ENCODE peak calls at places on chromosomes 4 and X, in nine cellular contexts. G is gastrocnemius medialis, I is lower lobe of right lung, A is A549, T is adrenal gland, U is thoracic aorta, F is ovary, M is pancreas, H is breast epithelium. N is an unnamed sample.

GRCh38 chr4:170529760-170530440 is 440.1 kb upstream of the AADAT start:
- DNase-seq in G (no peak), I (no peak), A (no peak), T (no peak), U (no peak), F (no peak), M (no peak), H (no peak), N (no peak)

GRCh38 chrX:10415704-10416001 is 204.7 kb downstream of the MID1 start:
- DNase-seq in G (no peak), I (no peak), A (no peak), T (no peak), U (no peak), F (no peak), M (no peak), H (no peak), N (no peak)

GRCh38 chrX:119549327-119550016 is 15.7 kb downstream of the STEEP1 start:
- DNase-seq in G (no peak), I (no peak), A (no peak), T (no peak), U (no peak), F (no peak), M (no peak), H (no peak), N (no peak)

GRCh38 chrX:28997716-28998115 is 410.5 kb downstream of the IL1RAPL1 start:
- DNase-seq in G (no peak), I (no peak), A (no peak), T (no peak), U (no peak), F (no peak), M (no peak), H (no peak), N (no peak)

GRCh38 chr4:166003811-166004210 is 130.8 kb downstream of the TLL1 start:
- DNase-seq in G (no peak), I (no peak), A (no peak), T (no peak), U (no peak), F (no peak), M (no peak), H (no peak), N (no peak)

GRCh38 chr4:136183513-136183912 is 1348.8 kb downstream of the PCDH18 start:
- DNase-seq in G (no peak), I (no peak), A (no peak), T (no peak), U (no peak), F (no peak), M (no peak), H (no peak), N (no peak)

GRCh38 chrX:39854772-39855747 is 242.7 kb downstream of the BCOR start:
- DNase-seq in G (no peak), I (no peak), A (no peak), T (no peak), U (no peak), F (no peak), M (no peak), H (no peak), N (peak; percentile 69)

GRCh38 chr4:8247047-8247930 is 22.3 kb upstream of the HTRA3 start:
- DNase-seq in G (peak; percentile 79), I (peak; percentile 72), A (no peak), T (peak; percentile 57), U (no peak), F (no peak), M (no peak), H (no peak), N (no peak)

GRCh38 chr4:38510201-38510600 is 153.8 kb upstream of the KLF3 start:
- DNase-seq in G (no peak), I (no peak), A (no peak), T (no peak), U (no peak), F (no peak), M (no peak), H (no peak), N (no peak)

GRCh38 chr4:154720123-154720522 is 23.7 kb upstream of the LRAT start:
- DNase-seq in G (no peak), I (no peak), A (no peak), T (no peak), U (no peak), F (no peak), M (no peak), H (no peak), N (no peak)

GRCh38 chr4:10096976-10097330 is 19.6 kb downstream of the WDR1 start:
- DNase-seq in G (no peak), I (no peak), A (no peak), T (no peak), U (no peak), F (no peak), M (no peak), H (no peak), N (no peak)
- H3K27ac ChIP-seq in G (peak overlapping the region; percentile 96), I (peak overlapping the region; percentile 78), A (no peak overlapping the region), T (peak overlapping the region; percentile 92), U (peak overlapping the region; percentile 85), F (no peak overlapping the region), M (no peak overlapping the region), H (peak overlapping the region; percentile 66), N (peak overlapping the region; percentile 58)

GRCh38 chr4:101421393-101421792 is 74.1 kb upstream of the PPP3CA start:
- DNase-seq in G (no peak), I (no peak), A (no peak), T (no peak), U (no peak), F (no peak), M (no peak), H (no peak), N (no peak)
- H3K9me3 ChIP-seq in G (no peaks in the 10 kb centered on the region), I (no peaks in the 10 kb centered on the region), A (no peaks in the 10 kb centered on the region), T (no peaks in the 10 kb centered on the region), U (no peaks in the 10 kb centered on the region), F (no peaks in the 10 kb centered on the region), M (no peaks in the 10 kb centered on the region), H (no peaks in the 10 kb centered on the region), N (no peaks in the 10 kb centered on the region)

GRCh38 chr4:174388744-174389143 is 105.0 kb downstream of the CEP44 start:
- DNase-seq in G (no peak), I (no peak), A (no peak), T (no peak), U (no peak), F (no peak), M (no peak), H (no peak), N (no peak)

GRCh38 chr4:174394915-174395314 is 111.2 kb downstream of the CEP44 start:
- DNase-seq in G (no peak), I (no peak), A (no peak), T (no peak), U (no peak), F (no peak), M (no peak), H (no peak), N (no peak)

GRCh38 chr4:174387721-174388120 is 104.0 kb downstream of the CEP44 start:
- DNase-seq in G (no peak), I (no peak), A (no peak), T (no peak), U (no peak), F (no peak), M (no peak), H (no peak), N (no peak)

GRCh38 chr4:174383783-174384182 is 100.1 kb downstream of the CEP44 start:
- DNase-seq in G (no peak), I (no peak), A (no peak), T (no peak), U (no peak), F (no peak), M (no peak), H (no peak), N (no peak)

GRCh38 chr4:174389439-174389838 is 105.7 kb downstream of the CEP44 start:
- DNase-seq in G (no peak), I (no peak), A (no peak), T (no peak), U (no peak), F (no peak), M (no peak), H (no peak), N (no peak)
- TF ChIP-seq CTCF in G (no peak), I (no peak), A (no peak), T (no peak), U (no peak), F (no peak), M (no peak), H (no peak), N (no peak)

GRCh38 chr4:3227878-3228675 is 20.9 kb upstream of the MSANTD1 start:
- DNase-seq in G (no peak), I (peak; percentile 38), A (no peak), T (peak; percentile 49), U (no peak), F (peak; percentile 22), M (no peak), H (no peak), N (no peak)

GRCh38 chr4:3226467-3226866 is 22.5 kb upstream of the MSANTD1 start:
- DNase-seq in G (no peak), I (peak; percentile 60), A (no peak), T (peak; percentile 47), U (no peak), F (peak; percentile 7), M (peak; percentile 51), H (no peak), N (no peak)

GRCh38 chr4:3224971-3225850 is 23.7 kb upstream of the MSANTD1 start:
- DNase-seq in G (no peak), I (peak; percentile 47), A (no peak), T (no peak), U (no peak), F (peak; percentile 13), M (no peak), H (no peak), N (no peak)

GRCh38 chr4:3225946-3226345 is 23.0 kb upstream of the MSANTD1 start:
- DNase-seq in G (no peak), I (peak; percentile 65), A (no peak), T (no peak), U (no peak), F (peak; percentile 12), M (no peak), H (no peak), N (no peak)

DNA sequence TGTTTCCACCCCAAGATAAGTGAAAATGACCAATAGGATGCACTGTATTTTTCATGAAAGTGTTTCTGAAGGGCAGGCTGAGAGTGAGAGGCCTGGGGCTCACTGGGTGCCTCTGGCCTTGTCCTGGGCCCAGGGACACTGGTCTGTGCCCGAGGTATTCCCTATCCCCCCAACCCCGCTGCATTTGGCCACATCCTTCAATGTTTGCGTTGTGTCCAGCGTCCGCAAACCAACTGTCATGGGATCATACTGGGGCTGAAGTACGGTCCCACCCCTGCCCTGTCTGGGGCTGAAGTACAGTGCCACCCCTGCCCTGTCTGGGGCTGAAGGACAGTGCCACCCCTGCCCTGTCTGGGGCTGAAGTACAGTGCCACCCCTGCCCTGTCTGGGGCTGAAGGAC is 22.0 kb upstream of the MSANTD1 start:
- DNase-seq in G (no peak), I (peak; percentile 52), A (no peak), T (no peak), U (no peak), F (peak; percentile 8), M (no peak), H (no peak), N (no peak)
- H3K27ac ChIP-seq in G (no peak overlapping the region), I (peak overlapping the region; percentile 81), A (no peak overlapping the region), T (peak overlapping the region; percentile 71), U (peak overlapping the region; percentile 30), F (no peak overlapping the region), M (no peak overlapping the region), H (peak overlapping the region; percentile 38), N (no peak overlapping the region)

GRCh38 chr4:43471950-43472349 is 579.4 kb downstream of the GRXCR1 start:
- DNase-seq in G (no peak), I (no peak), A (no peak), T (no peak), U (no peak), F (no peak), M (no peak), H (no peak), N (no peak)
- H3K9me3 ChIP-seq in G (no peaks in the 10 kb centered on the region), I (peaks cover 14% of the 10 kb centered on the region), A (no peaks in the 10 kb centered on the region), T (no peaks in the 10 kb centered on the region), U (peaks cover 14% of the 10 kb centered on the region), F (no peaks in the 10 kb centered on the region), M (no peaks in the 10 kb centered on the region), H (peaks cover 3% of the 10 kb centered on the region), N (peaks cover 6% of the 10 kb centered on the region)